ENCODE peak calls at places on chromosomes 4 and X, in nine cellular contexts. V, Z, G, H, J, I, W, U and S are unnamed samples.

GRCh38 chr4:3340703-3341088 is 47.9 kb downstream of the RGS12 start:
- DNase-seq in V (no peak), Z (no peak), G (no peak), H (no peak), J (no peak), I (no peak), W (peak; percentile 94), U (no peak), S (no peak)

GRCh38 chrX:31658360-31658759 is 586.5 kb upstream of the FTHL17 start:
- DNase-seq in V (no peak), Z (no peak), G (no peak), H (no peak), J (peak; percentile 52), I (no peak), W (no peak), U (peak; percentile 51), S (no peak)

GRCh38 chr4:37685726-37686372 is 327 bp downstream of the RELL1 start:
- DNase-seq in V (peak; percentile 61), Z (peak; percentile 41), G (no peak), H (peak; percentile 26), J (peak; percentile 59), I (peak; percentile 69), W (peak; percentile 38), U (no peak), S (no peak)

GRCh38 chrX:150663061-150663460 is 30.1 kb upstream of the MTMR1 start:
- DNase-seq in V (no peak), Z (no peak), G (no peak), H (no peak), J (no peak), I (no peak), W (no peak), U (no peak), S (no peak)

GRCh38 chr4:89283226-89283974 is 24.2 kb downstream of the GPRIN3 start:
- DNase-seq in V (no peak), Z (no peak), G (no peak), H (peak; percentile 11), J (peak; percentile 25), I (no peak), W (peak; percentile 15), U (no peak), S (no peak)

GRCh38 chrX:51456246-51456645 is 40.1 kb downstream of the NUDT11 start:
- DNase-seq in V (no peak), Z (peak; percentile 36), G (no peak), H (no peak), J (no peak), I (no peak), W (no peak), U (no peak), S (no peak)

GRCh38 chr4:52038109-52038912 is at the start of gene SGCB:
- DNase-seq in V (peak; percentile 69), Z (peak; percentile 74), G (no peak), H (no peak), J (peak; percentile 62), I (peak; percentile 78), W (peak; percentile 86), U (peak; percentile 54), S (no peak)

GRCh38 chr4:122826000-122826595 is 533 bp upstream of the FGF2 start:
- DNase-seq in V (no peak), Z (no peak), G (no peak), H (peak; percentile 14), J (peak; percentile 30), I (no peak), W (no peak), U (no peak), S (no peak)

GRCh38 chr4:145945431-145946155 is 7.0 kb upstream of the ZNF827 start:
- DNase-seq in V (no peak), Z (no peak), G (no peak), H (no peak), J (peak; percentile 19), I (no peak), W (no peak), U (no peak), S (no peak)

GRCh38 chrX:115561605-115562491 is 874 bp downstream of the PLS3 start:
- DNase-seq in V (peak; percentile 28), Z (peak; percentile 33), G (no peak), H (no peak), J (peak; percentile 54), I (no peak), W (no peak), U (peak; percentile 17), S (no peak)

GRCh38 chr4:18318682-18319410 is 297.3 kb upstream of the LCORL start:
- DNase-seq in V (no peak), Z (no peak), G (peak; percentile 86), H (peak; percentile 0), J (no peak), I (no peak), W (peak; percentile 3), U (no peak), S (no peak)

GRCh38 chr4:185004562-185005208 is 13.6 kb upstream of the HELT start:
- DNase-seq in V (no peak), Z (peak; percentile 53), G (no peak), H (no peak), J (no peak), I (no peak), W (peak; percentile 20), U (peak; percentile 6), S (no peak)

GRCh38 chr4:3108211-3108610 is 33.7 kb downstream of the HTT start:
- DNase-seq in V (no peak), Z (no peak), G (no peak), H (no peak), J (peak; percentile 25), I (no peak), W (no peak), U (no peak), S (no peak)

GRCh38 chrX:38474543-38474942 is 86.8 kb upstream of the TSPAN7 start:
- DNase-seq in V (no peak), Z (peak; percentile 25), G (no peak), H (no peak), J (no peak), I (no peak), W (no peak), U (no peak), S (no peak)

GRCh38 chr4:39406763-39407583 is at the start of gene KLB:
- DNase-seq in V (no peak), Z (no peak), G (no peak), H (no peak), J (no peak), I (no peak), W (no peak), U (no peak), S (no peak)

GRCh38 chrX:141642979-141643378 is 53.5 kb downstream of the SPANXA2 start:
- DNase-seq in V (no peak), Z (no peak), G (no peak), H (no peak), J (peak; percentile 30), I (no peak), W (no peak), U (no peak), S (no peak)

GRCh38 chrX:63506320-63506719 is 155.2 kb upstream of the SPIN4 start:
- DNase-seq in V (no peak), Z (no peak), G (no peak), H (no peak), J (peak; percentile 37), I (no peak), W (no peak), U (peak; percentile 46), S (no peak)

GRCh38 chr4:154366956-154367355 is 124.6 kb downstream of the DCHS2 start:
- DNase-seq in V (no peak), Z (no peak), G (no peak), H (no peak), J (no peak), I (no peak), W (peak; percentile 26), U (peak; percentile 22), S (no peak)

GRCh38 chrX:3230496-3230895 is 116.0 kb downstream of the MXRA5 start:
- DNase-seq in V (no peak), Z (no peak), G (no peak), H (no peak), J (no peak), I (no peak), W (no peak), U (no peak), S (no peak)

GRCh38 chr4:40349561-40350198 is 14.5 kb downstream of the CHRNA9 start:
- DNase-seq in V (no peak), Z (no peak), G (no peak), H (peak; percentile 17), J (peak; percentile 48), I (no peak), W (no peak), U (no peak), S (no peak)

GRCh38 chr4:159384619-159385018 is 281.7 kb downstream of the RAPGEF2 start:
- DNase-seq in V (no peak), Z (no peak), G (no peak), H (no peak), J (peak; percentile 42), I (no peak), W (no peak), U (no peak), S (no peak)

GRCh38 chr4:152486414-152487389 is 49.2 kb downstream of the FBXW7 start:
- DNase-seq in V (no peak), Z (no peak), G (no peak), H (no peak), J (peak; percentile 25), I (no peak), W (no peak), U (no peak), S (no peak)

GRCh38 chr4:76758290-76758882 is 139.6 kb downstream of the SOWAHB start:
- DNase-seq in V (no peak), Z (no peak), G (no peak), H (peak; percentile 80), J (peak; percentile 86), I (peak; percentile 18), W (peak; percentile 58), U (peak; percentile 47), S (no peak)

GRCh38 chrX:72027024-72027913 is 104.4 kb downstream of the RTL5 start:
- DNase-seq in V (no peak), Z (no peak), G (no peak), H (no peak), J (no peak), I (no peak), W (no peak), U (no peak), S (no peak)

GRCh38 chr4:152193059-152193458 is 342.8 kb downstream of the FBXW7 start:
- DNase-seq in V (no peak), Z (no peak), G (no peak), H (peak; percentile 1), J (no peak), I (no peak), W (no peak), U (no peak), S (no peak)

GRCh38 chr4:19803406-19803805 is 448.3 kb upstream of the SLIT2 start:
- DNase-seq in V (no peak), Z (no peak), G (no peak), H (no peak), J (peak; percentile 41), I (no peak), W (no peak), U (no peak), S (no peak)

GRCh38 chrX:119488749-119489148 is 20.5 kb downstream of the SLC25A5 start:
- DNase-seq in V (peak; percentile 23), Z (peak; percentile 36), G (no peak), H (peak; percentile 41), J (peak; percentile 64), I (no peak), W (peak; percentile 50), U (no peak), S (no peak)

GRCh38 chr4:180197471-180197870 is 2045.7 kb upstream of the TENM3 start:
- DNase-seq in V (no peak), Z (no peak), G (no peak), H (no peak), J (peak; percentile 8), I (no peak), W (no peak), U (no peak), S (no peak)

GRCh38 chr4:140426610-140427103 is 791 bp downstream of the CLGN start:
- DNase-seq in V (peak; percentile 40), Z (peak; percentile 53), G (no peak), H (no peak), J (no peak), I (no peak), W (peak; percentile 33), U (no peak), S (no peak)

GRCh38 chr4:40168070-40168469 is 28.8 kb upstream of the RHOH start:
- DNase-seq in V (no peak), Z (no peak), G (no peak), H (no peak), J (no peak), I (no peak), W (no peak), U (no peak), S (no peak)

GRCh38 chr4:153115322-153116100 is 88.7 kb upstream of the TRIM2 start:
- DNase-seq in V (no peak), Z (no peak), G (no peak), H (peak; percentile 66), J (peak; percentile 86), I (no peak), W (no peak), U (no peak), S (no peak)